ENCODE peak calls at places on chromosome 10, in nine cellular contexts. One of them, this sample, is unnamed.

GRCh38 chr10:47254611-47255010 is 45.4 kb upstream of the GDF10 start:
- DNase-seq in RWPE2: no peak
- DNase-seq in glutamatergic neuron: no peak
- DNase-seq in mesothelial cell of epicardium: no peak
- DNase-seq in brain microvascular endothelial cell: no peak
- DNase-seq in HL-60: peak
- DNase-seq in CD4-positive, alpha-beta T cell: no peak
- DNase-seq in WTC11: no peak
- DNase-seq in A549: no peak
- DNase-seq in this sample: no peak

GRCh38 chr10:130300608-130301025 is 164.4 kb downstream of the GLRX3 start:
- DNase-seq in RWPE2: no peak
- DNase-seq in glutamatergic neuron: no peak
- DNase-seq in mesothelial cell of epicardium: no peak
- DNase-seq in brain microvascular endothelial cell: no peak
- DNase-seq in HL-60: no peak
- DNase-seq in CD4-positive, alpha-beta T cell: peak
- DNase-seq in WTC11: no peak
- DNase-seq in A549: no peak
- DNase-seq in this sample: no peak

GRCh38 chr10:82176571-82176970 is 301.6 kb downstream of the NRG3 start:
- DNase-seq in RWPE2: no peak
- DNase-seq in glutamatergic neuron: no peak
- DNase-seq in mesothelial cell of epicardium: no peak
- DNase-seq in brain microvascular endothelial cell: no peak
- DNase-seq in HL-60: no peak
- DNase-seq in CD4-positive, alpha-beta T cell: no peak
- DNase-seq in WTC11: no peak
- DNase-seq in A549: no peak
- DNase-seq in this sample: no peak

GRCh38 chr10:61592581-61592980 is 70.1 kb upstream of the CABCOCO1 start:
- DNase-seq in RWPE2: no peak
- DNase-seq in glutamatergic neuron: peak
- DNase-seq in mesothelial cell of epicardium: no peak
- DNase-seq in brain microvascular endothelial cell: peak
- DNase-seq in HL-60: no peak
- DNase-seq in CD4-positive, alpha-beta T cell: no peak
- DNase-seq in WTC11: peak
- DNase-seq in A549: peak
- DNase-seq in this sample: no peak

GRCh38 chr10:98106531-98106930 is 27.9 kb upstream of the R3HCC1L start:
- DNase-seq in RWPE2: no peak
- DNase-seq in glutamatergic neuron: no peak
- DNase-seq in mesothelial cell of epicardium: no peak
- DNase-seq in brain microvascular endothelial cell: no peak
- DNase-seq in HL-60: no peak
- DNase-seq in CD4-positive, alpha-beta T cell: no peak
- DNase-seq in WTC11: no peak
- DNase-seq in A549: no peak
- DNase-seq in this sample: no peak

GRCh38 chr10:60203993-60204618 is 185.6 kb downstream of the ANK3 start:
- DNase-seq in RWPE2: no peak
- DNase-seq in glutamatergic neuron: no peak
- DNase-seq in mesothelial cell of epicardium: no peak
- DNase-seq in brain microvascular endothelial cell: peak
- DNase-seq in HL-60: no peak
- DNase-seq in CD4-positive, alpha-beta T cell: no peak
- DNase-seq in WTC11: no peak
- DNase-seq in A549: peak
- DNase-seq in this sample: peak

GRCh38 chr10:48511066-48511854 is 93.6 kb downstream of the ARHGAP22 start:
- DNase-seq in RWPE2: no peak
- DNase-seq in glutamatergic neuron: no peak
- DNase-seq in mesothelial cell of epicardium: no peak
- DNase-seq in brain microvascular endothelial cell: no peak
- DNase-seq in HL-60: no peak
- DNase-seq in CD4-positive, alpha-beta T cell: no peak
- DNase-seq in WTC11: no peak
- DNase-seq in A549: no peak
- DNase-seq in this sample: no peak

GRCh38 chr10:103449208-103450144 is 2.7 kb downstream of the CALHM2 start:
- DNase-seq in RWPE2: no peak
- DNase-seq in glutamatergic neuron: no peak
- DNase-seq in mesothelial cell of epicardium: no peak
- DNase-seq in brain microvascular endothelial cell: no peak
- DNase-seq in HL-60: no peak
- DNase-seq in CD4-positive, alpha-beta T cell: no peak
- DNase-seq in WTC11: no peak
- DNase-seq in A549: no peak
- DNase-seq in this sample: no peak

GRCh38 chr10:77644557-77645243 is 7.1 kb upstream of the KCNMA1 start:
- DNase-seq in RWPE2: no peak
- DNase-seq in glutamatergic neuron: no peak
- DNase-seq in mesothelial cell of epicardium: no peak
- DNase-seq in brain microvascular endothelial cell: no peak
- DNase-seq in HL-60: no peak
- DNase-seq in CD4-positive, alpha-beta T cell: no peak
- DNase-seq in WTC11: no peak
- DNase-seq in A549: no peak
- DNase-seq in this sample: no peak

GRCh38 chr10:77641788-77642397 is 4.3 kb upstream of the KCNMA1 start:
- DNase-seq in RWPE2: no peak
- DNase-seq in glutamatergic neuron: peak
- DNase-seq in mesothelial cell of epicardium: peak
- DNase-seq in brain microvascular endothelial cell: peak
- DNase-seq in HL-60: peak
- DNase-seq in CD4-positive, alpha-beta T cell: peak
- DNase-seq in WTC11: peak
- DNase-seq in A549: peak
- DNase-seq in this sample: peak

GRCh38 chr10:77640167-77640566 is 2.6 kb upstream of the KCNMA1 start:
- DNase-seq in RWPE2: no peak
- DNase-seq in glutamatergic neuron: no peak
- DNase-seq in mesothelial cell of epicardium: no peak
- DNase-seq in brain microvascular endothelial cell: no peak
- DNase-seq in HL-60: no peak
- DNase-seq in CD4-positive, alpha-beta T cell: no peak
- DNase-seq in WTC11: no peak
- DNase-seq in A549: no peak
- DNase-seq in this sample: no peak

GRCh38 chr10:77641344-77641743 is 3.7 kb upstream of the KCNMA1 start:
- DNase-seq in RWPE2: no peak
- DNase-seq in glutamatergic neuron: no peak
- DNase-seq in mesothelial cell of epicardium: no peak
- DNase-seq in brain microvascular endothelial cell: no peak
- DNase-seq in HL-60: no peak
- DNase-seq in CD4-positive, alpha-beta T cell: no peak
- DNase-seq in WTC11: no peak
- DNase-seq in A549: no peak
- DNase-seq in this sample: no peak

DNA sequence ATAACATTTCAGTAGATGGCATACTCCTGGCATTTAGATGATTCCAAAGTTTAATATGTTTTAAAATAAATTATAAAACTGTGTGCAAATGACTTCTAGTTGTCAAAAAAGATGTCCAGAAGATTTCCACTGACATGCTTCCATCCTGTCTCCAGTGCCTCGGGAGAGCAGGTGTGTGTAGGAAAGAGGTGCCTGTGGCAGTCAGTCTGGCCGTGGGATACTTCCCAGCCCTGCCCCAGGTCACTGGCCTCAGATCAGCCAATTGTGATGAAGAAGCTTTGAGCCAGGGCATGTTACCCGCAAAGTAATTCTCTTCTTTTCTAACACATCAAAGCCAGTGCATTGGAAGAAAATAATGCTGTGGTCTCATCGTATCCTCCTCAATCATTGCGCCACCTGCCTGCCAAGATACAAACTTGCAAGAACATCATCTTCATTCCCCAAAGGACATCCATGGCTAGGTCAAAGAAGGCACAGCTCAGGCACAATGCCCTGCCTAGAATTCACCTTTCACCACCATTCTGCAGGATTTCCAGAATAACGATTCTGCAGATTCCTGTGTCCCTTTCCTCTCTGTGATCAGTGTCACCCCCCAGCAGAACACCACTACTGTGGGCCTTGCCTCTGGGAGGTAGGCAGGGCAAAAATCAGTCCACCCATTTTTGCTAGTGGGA is 6.3 kb upstream of the KCNMA1 start:
- DNase-seq in RWPE2: no peak
- DNase-seq in glutamatergic neuron: peak
- DNase-seq in mesothelial cell of epicardium: no peak
- DNase-seq in brain microvascular endothelial cell: peak
- DNase-seq in HL-60: peak
- DNase-seq in CD4-positive, alpha-beta T cell: no peak
- DNase-seq in WTC11: peak
- DNase-seq in A549: peak
- DNase-seq in this sample: peak
- TF ChIP-seq CTCF in RWPE2: peak
- TF ChIP-seq CTCF in glutamatergic neuron: peak
- TF ChIP-seq CTCF in mesothelial cell of epicardium: peak
- TF ChIP-seq CTCF in brain microvascular endothelial cell: peak
- TF ChIP-seq CTCF in HL-60: peak
- TF ChIP-seq CTCF in CD4-positive, alpha-beta T cell: peak
- TF ChIP-seq CTCF in WTC11: peak
- TF ChIP-seq CTCF in A549: peak
- TF ChIP-seq CTCF in this sample: peak

DNA sequence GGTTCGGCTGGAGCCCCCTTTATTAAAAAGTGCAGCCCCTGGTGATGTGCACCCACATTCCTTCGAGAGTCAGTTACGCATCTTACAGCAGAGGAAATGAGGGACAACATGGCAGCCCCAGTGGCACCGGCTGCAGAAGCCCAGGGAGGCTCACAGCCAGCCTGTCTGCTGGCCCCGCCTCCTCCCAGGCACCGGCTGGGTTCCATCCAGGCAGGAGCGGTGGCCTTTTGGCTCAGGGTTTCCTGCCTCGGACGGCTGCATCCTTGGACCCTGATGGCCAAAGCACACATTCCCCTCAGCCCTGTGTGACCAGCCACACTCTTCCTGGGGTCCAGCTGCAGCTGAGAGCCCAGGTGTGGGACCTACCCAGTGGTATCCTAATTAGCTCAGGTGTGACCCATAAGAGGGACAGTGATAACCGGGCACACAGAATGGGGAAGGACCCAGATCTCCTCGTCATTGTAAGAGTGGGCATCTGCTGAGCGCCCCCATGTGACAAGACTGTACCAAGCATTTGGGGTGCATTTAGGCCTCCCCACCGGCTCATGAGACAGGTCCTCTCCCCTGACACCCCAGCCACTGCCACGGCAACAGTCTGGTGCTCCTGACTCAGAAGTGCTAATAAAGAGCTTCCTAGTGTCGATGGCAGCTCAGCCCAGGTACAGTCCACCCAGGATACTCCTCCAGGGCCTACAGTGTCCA is 63.3 kb upstream of the CHST15 start:
- DNase-seq in RWPE2: no peak
- DNase-seq in glutamatergic neuron: no peak
- DNase-seq in mesothelial cell of epicardium: no peak
- DNase-seq in brain microvascular endothelial cell: no peak
- DNase-seq in HL-60: no peak
- DNase-seq in CD4-positive, alpha-beta T cell: no peak
- DNase-seq in WTC11: peak
- DNase-seq in A549: no peak
- DNase-seq in this sample: no peak
- TF ChIP-seq CTCF in RWPE2: no peak
- TF ChIP-seq CTCF in glutamatergic neuron: no peak
- TF ChIP-seq CTCF in mesothelial cell of epicardium: no peak
- TF ChIP-seq CTCF in brain microvascular endothelial cell: no peak
- TF ChIP-seq CTCF in HL-60: no peak
- TF ChIP-seq CTCF in CD4-positive, alpha-beta T cell: no peak
- TF ChIP-seq CTCF in WTC11: no peak
- TF ChIP-seq CTCF in A549: no peak
- TF ChIP-seq CTCF in this sample: no peak

DNA sequence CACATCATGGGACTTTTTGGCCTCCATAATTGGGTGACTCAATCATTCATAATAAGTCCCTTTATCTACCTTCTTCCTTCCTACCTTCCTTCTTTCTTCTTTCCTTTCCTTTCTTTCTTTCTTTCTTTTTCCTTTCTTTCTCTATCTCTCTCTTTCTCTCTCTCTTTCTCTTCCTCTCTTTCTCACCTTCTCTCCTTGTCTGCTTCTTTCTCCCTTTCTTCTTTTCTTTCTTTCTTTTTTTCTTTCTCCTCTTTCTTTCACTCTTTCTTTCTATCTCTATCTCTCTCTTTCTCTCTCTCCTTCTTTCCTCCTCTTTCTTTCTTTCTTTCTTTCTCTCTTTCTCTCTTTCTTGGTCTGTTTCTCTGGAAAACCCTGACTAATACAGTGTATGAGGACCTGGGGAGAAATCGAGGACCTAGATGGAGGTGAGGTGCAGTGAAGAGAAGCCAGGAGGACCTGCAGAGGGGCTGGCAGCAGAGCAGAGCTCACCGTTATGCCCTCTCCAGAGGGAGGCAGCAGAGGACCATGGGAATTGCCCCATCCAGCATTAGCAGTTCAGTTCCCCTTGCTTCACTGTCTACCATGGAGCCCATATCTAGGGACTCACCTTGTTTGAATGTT is 52.7 kb upstream of the BTRC start:
- DNase-seq in RWPE2: no peak
- DNase-seq in glutamatergic neuron: no peak
- DNase-seq in mesothelial cell of epicardium: no peak
- DNase-seq in brain microvascular endothelial cell: peak
- DNase-seq in HL-60: peak
- DNase-seq in CD4-positive, alpha-beta T cell: no peak
- DNase-seq in WTC11: peak
- DNase-seq in A549: peak
- DNase-seq in this sample: no peak
- TF ChIP-seq CTCF in RWPE2: peak
- TF ChIP-seq CTCF in glutamatergic neuron: no peak
- TF ChIP-seq CTCF in mesothelial cell of epicardium: no peak
- TF ChIP-seq CTCF in brain microvascular endothelial cell: peak
- TF ChIP-seq CTCF in HL-60: peak
- TF ChIP-seq CTCF in CD4-positive, alpha-beta T cell: no peak
- TF ChIP-seq CTCF in WTC11: peak
- TF ChIP-seq CTCF in A549: peak
- TF ChIP-seq CTCF in this sample: peak

DNA sequence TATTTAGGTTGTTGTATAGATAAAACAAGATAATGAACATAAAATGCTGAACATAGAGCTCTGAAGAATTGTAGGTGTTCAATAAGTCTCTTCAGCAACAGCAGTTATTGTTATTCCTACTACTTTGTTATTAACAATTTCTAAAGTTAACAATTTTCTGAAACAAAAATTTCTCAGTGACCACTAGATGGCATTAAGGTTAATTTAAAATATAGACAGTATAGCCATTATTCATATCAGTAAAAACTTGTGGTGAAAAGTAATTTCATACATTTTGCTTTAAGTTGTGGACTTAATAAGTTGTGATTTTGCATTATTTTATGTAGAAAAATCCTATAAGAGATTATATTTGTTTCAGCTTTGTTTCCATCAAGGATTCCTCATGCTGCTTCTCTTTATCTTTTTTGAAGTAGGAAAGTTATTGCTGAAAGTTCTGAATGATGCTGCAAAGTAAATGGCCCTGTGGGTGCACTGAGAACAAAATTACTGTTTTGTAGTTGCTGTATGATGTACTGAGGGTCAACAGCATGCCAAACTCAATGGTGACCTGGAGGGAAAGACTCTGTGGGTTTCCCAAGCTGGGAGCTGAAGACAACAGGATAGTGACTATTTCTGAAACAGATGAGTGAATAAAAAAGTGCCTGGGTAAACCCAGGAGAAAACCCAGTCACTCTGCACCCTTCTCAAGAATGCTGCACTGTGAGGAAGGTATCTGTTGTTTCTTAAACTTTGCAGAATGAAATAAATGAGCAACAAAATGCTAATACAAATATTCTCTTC is 253.6 kb downstream of the KIF20B start:
- DNase-seq in RWPE2: no peak
- DNase-seq in glutamatergic neuron: no peak
- DNase-seq in mesothelial cell of epicardium: no peak
- DNase-seq in brain microvascular endothelial cell: no peak
- DNase-seq in HL-60: no peak
- DNase-seq in CD4-positive, alpha-beta T cell: no peak
- DNase-seq in WTC11: no peak
- DNase-seq in A549: no peak
- DNase-seq in this sample: no peak
- TF ChIP-seq CTCF in RWPE2: peak
- TF ChIP-seq CTCF in glutamatergic neuron: peak
- TF ChIP-seq CTCF in mesothelial cell of epicardium: peak
- TF ChIP-seq CTCF in brain microvascular endothelial cell: no peak
- TF ChIP-seq CTCF in HL-60: no peak
- TF ChIP-seq CTCF in CD4-positive, alpha-beta T cell: no peak
- TF ChIP-seq CTCF in WTC11: no peak
- TF ChIP-seq CTCF in A549: peak
- TF ChIP-seq CTCF in this sample: peak

This sample was measured in neural crest cell.